ENCODE peak calls at places on chromosome 1, in ten cellular contexts. Q is WTC11, B is H1, G is HepG2, K is endothelial cell of umbilical vein, A is SK-N-SH, C is NB4, D is K562, O is GM12878, T is HCT116. P is an unnamed sample.

GRCh38 chr1:14997646-14998276 is 155.8 kb upstream of the TMEM51 start:
- DNase-seq in Q (no peak), B (no peak), G (no peak), K (no peak), A (peak), C (no peak), D (no peak), O (no peak), T (no peak), P (no peak)

GRCh38 chr1:20081331-20081810 is 11.4 kb downstream of the PLA2G5 start:
- DNase-seq in Q (no peak), B (no peak), G (no peak), K (no peak), A (no peak), C (no peak), D (no peak), O (no peak), T (no peak), P (no peak)

GRCh38 chr1:43565600-43566360 is 35.1 kb downstream of the PTPRF start:
- DNase-seq in Q (peak), B (no peak), G (no peak), K (peak), A (peak), C (peak), D (peak), O (no peak), T (no peak), P (no peak)

GRCh38 chr1:7562729-7563605 is 208.1 kb upstream of the VAMP3 start:
- DNase-seq in Q (no peak), B (no peak), G (no peak), K (no peak), A (no peak), C (no peak), D (no peak), O (no peak), T (no peak), P (no peak)

GRCh38 chr1:240956020-240956419 is 344.1 kb upstream of the GREM2 start:
- DNase-seq in Q (no peak), B (no peak), G (no peak), K (no peak), A (no peak), C (no peak), D (no peak), O (no peak), T (no peak), P (no peak)

GRCh38 chr1:192609110-192610079 is 26.6 kb upstream of the RGS13 start:
- DNase-seq in Q (no peak), B (no peak), G (no peak), K (no peak), A (no peak), C (peak), D (no peak), O (peak), T (no peak), P (no peak)

GRCh38 chr1:42730988-42731387 is 9.0 kb downstream of the CLDN19 start:
- DNase-seq in Q (no peak), B (no peak), G (no peak), K (no peak), A (peak), C (peak), D (peak), O (no peak), T (peak), P (peak)

GRCh38 chr1:118949317-118949716 is 38.8 kb downstream of the TBX15 start:
- DNase-seq in Q (no peak), B (no peak), G (no peak), K (no peak), A (no peak), C (no peak), D (no peak), O (no peak), T (no peak), P (no peak)

GRCh38 chr1:61922950-61923480 is 180.7 kb downstream of the PATJ start:
- DNase-seq in Q (no peak), B (no peak), G (no peak), K (no peak), A (no peak), C (no peak), D (no peak), O (no peak), T (no peak), P (no peak)

GRCh38 chr1:1237874-1238701 is 6.1 kb downstream of the B3GALT6 start:
- DNase-seq in Q (no peak), B (no peak), G (peak), K (no peak), A (no peak), C (no peak), D (no peak), O (no peak), T (peak), P (no peak)

GRCh38 chr1:63322248-63322943 is at the start of gene FOXD3:
- DNase-seq in Q (peak), B (no peak), G (no peak), K (peak), A (peak), C (peak), D (peak), O (no peak), T (peak), P (peak)

GRCh38 chr1:53919675-53920066 is 25.7 kb downstream of the DIO1 start:
- DNase-seq in Q (no peak), B (no peak), G (no peak), K (no peak), A (no peak), C (peak), D (no peak), O (no peak), T (no peak), P (no peak)

GRCh38 chr1:213070399-213070798 is 19.4 kb downstream of the RPS6KC1 start:
- DNase-seq in Q (no peak), B (no peak), G (peak), K (peak), A (peak), C (peak), D (no peak), O (peak), T (no peak), P (no peak)

GRCh38 chr1:223815865-223816264 is 29.9 kb downstream of the TP53BP2 start:
- DNase-seq in Q (no peak), B (no peak), G (no peak), K (no peak), A (no peak), C (no peak), D (no peak), O (no peak), T (no peak), P (no peak)

GRCh38 chr1:56874689-56875088 is 20.1 kb downstream of the C8A start:
- DNase-seq in Q (no peak), B (no peak), G (no peak), K (no peak), A (no peak), C (no peak), D (no peak), O (no peak), T (no peak), P (no peak)

GRCh38 chr1:240235521-240236288 is 144.0 kb downstream of the FMN2 start:
- DNase-seq in Q (no peak), B (no peak), G (no peak), K (no peak), A (no peak), C (no peak), D (no peak), O (no peak), T (no peak), P (no peak)

GRCh38 chr1:241834733-241835377 is 13.1 kb upstream of the EXO1 start:
- DNase-seq in Q (no peak), B (no peak), G (peak), K (peak), A (peak), C (peak), D (no peak), O (no peak), T (peak), P (peak)

GRCh38 chr1:173470608-173471007 is 6.5 kb upstream of the PRDX6 start:
- DNase-seq in Q (no peak), B (no peak), G (no peak), K (no peak), A (no peak), C (no peak), D (no peak), O (no peak), T (no peak), P (no peak)

GRCh38 chr1:203640723-203641523 is 14.3 kb downstream of the ATP2B4 start:
- DNase-seq in Q (no peak), B (no peak), G (no peak), K (no peak), A (peak), C (no peak), D (peak), O (no peak), T (no peak), P (no peak)

GRCh38 chr1:43329995-43330751 is 7.4 kb upstream of the MPL start:
- DNase-seq in Q (peak), B (no peak), G (no peak), K (peak), A (no peak), C (peak), D (peak), O (no peak), T (no peak), P (no peak)

GRCh38 chr1:161864577-161864976 is 98.5 kb downstream of the ATF6 start:
- DNase-seq in Q (no peak), B (no peak), G (peak), K (peak), A (no peak), C (peak), D (no peak), O (no peak), T (no peak), P (peak)

GRCh38 chr1:177854951-177855350 is 114.9 kb downstream of the SEC16B start:
- DNase-seq in Q (no peak), B (no peak), G (no peak), K (no peak), A (no peak), C (no peak), D (no peak), O (no peak), T (no peak), P (no peak)

GRCh38 chr1:214439352-214440119 is 111.9 kb downstream of the PTPN14 start:
- DNase-seq in Q (no peak), B (no peak), G (peak), K (peak), A (no peak), C (peak), D (no peak), O (peak), T (peak), P (no peak)

GRCh38 chr1:190179817-190180216 is 297.8 kb downstream of the BRINP3 start:
- DNase-seq in Q (no peak), B (no peak), G (peak), K (no peak), A (no peak), C (no peak), D (no peak), O (no peak), T (no peak), P (peak)

GRCh38 chr1:47779613-47780012 is 217.6 kb downstream of the TRABD2B start:
- DNase-seq in Q (no peak), B (no peak), G (no peak), K (no peak), A (no peak), C (no peak), D (no peak), O (no peak), T (no peak), P (no peak)

GRCh38 chr1:244712669-244713068 is 59.7 kb downstream of the DESI2 start:
- DNase-seq in Q (no peak), B (no peak), G (no peak), K (no peak), A (no peak), C (peak), D (no peak), O (no peak), T (no peak), P (no peak)

GRCh38 chr1:37486680-37487618 is 12.6 kb downstream of the ZC3H12A start:
- DNase-seq in Q (peak), B (no peak), G (peak), K (peak), A (peak), C (peak), D (peak), O (no peak), T (peak), P (peak)

GRCh38 chr1:227753999-227754764 is 18.9 kb downstream of the SNAP47 start:
- DNase-seq in Q (no peak), B (no peak), G (no peak), K (no peak), A (no peak), C (no peak), D (no peak), O (no peak), T (no peak), P (no peak)

GRCh38 chr1:84412316-84412942 is 14.1 kb downstream of the DNASE2B start:
- DNase-seq in Q (no peak), B (no peak), G (no peak), K (no peak), A (no peak), C (no peak), D (no peak), O (no peak), T (no peak), P (no peak)

GRCh38 chr1:199780948-199781347 is 246.6 kb upstream of the NR5A2 start:
- DNase-seq in Q (no peak), B (no peak), G (no peak), K (peak), A (no peak), C (no peak), D (no peak), O (no peak), T (no peak), P (no peak)

DNA sequence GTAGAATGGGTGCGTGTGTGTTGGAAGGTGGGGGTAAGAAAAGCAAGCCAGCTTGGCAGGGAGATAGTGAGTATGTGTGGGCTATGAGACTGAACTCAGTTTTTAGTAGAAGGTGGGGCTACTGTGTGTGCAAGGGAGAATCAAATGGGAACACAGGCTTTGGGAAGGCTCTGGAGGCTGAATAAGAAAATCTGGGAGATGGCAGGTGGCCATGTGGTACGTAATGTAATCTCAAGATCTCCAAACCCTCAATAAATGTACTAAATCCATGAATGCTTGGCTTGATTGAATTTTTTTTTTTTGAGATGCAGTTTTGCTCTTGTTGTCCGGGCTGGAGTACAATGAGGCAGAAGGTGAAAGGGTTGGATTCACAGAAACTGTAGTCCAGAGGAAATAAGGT is 3.5 kb upstream of the ZSCAN20 start:
- DNase-seq in Q (no peak), B (no peak), G (no peak), K (no peak), A (no peak), C (no peak), D (no peak), O (no peak), T (no peak), P (no peak)
- TF ChIP-seq MAX in Q (no peak), B (no peak), G (no peak), K (no peak), A (no peak), C (no peak), D (no peak), O (no peak), T (no peak), P (no peak)

GRCh38 chr1:201876148-201876547 is 12.6 kb upstream of the SHISA4 start:
- DNase-seq in Q (no peak), B (no peak), G (no peak), K (peak), A (no peak), C (peak), D (peak), O (no peak), T (no peak), P (no peak)

GRCh38 chr1:201874672-201875071 is 14.0 kb upstream of the SHISA4 start:
- DNase-seq in Q (no peak), B (no peak), G (no peak), K (no peak), A (no peak), C (no peak), D (no peak), O (no peak), T (no peak), P (no peak)

DNA sequence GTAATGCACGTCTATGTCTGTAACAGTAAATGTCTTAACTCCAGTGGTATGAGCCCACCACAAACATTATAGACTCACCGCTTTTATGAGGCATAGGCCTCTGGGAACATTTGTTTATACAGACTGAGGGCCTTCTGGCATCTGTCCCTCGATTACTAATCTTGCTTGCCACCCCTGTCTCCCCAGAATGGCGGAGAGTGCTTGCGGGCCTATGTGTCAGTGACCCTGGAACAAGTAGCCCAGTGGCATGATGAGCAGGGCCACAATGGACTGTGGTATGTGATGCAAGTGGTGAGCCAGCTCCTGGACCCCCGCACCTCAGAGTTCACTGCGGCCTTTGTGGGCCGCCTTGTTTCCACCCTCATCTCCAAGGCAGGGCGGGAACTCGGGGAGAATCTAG is 18.3 kb upstream of the SHISA4 start:
- DNase-seq in Q (no peak), B (no peak), G (no peak), K (no peak), A (no peak), C (no peak), D (no peak), O (no peak), T (no peak), P (no peak)
- TF ChIP-seq MAX in Q (no peak), B (no peak), G (no peak), K (no peak), A (no peak), C (no peak), D (no peak), O (no peak), T (no peak), P (no peak)

GRCh38 chr1:103520822-103521221 is 4.7 kb upstream of the RNPC3 start:
- DNase-seq in Q (no peak), B (no peak), G (no peak), K (no peak), A (no peak), C (no peak), D (no peak), O (no peak), T (no peak), P (no peak)
- TF ChIP-seq MAX in Q (no peak), B (no peak), G (no peak), K (no peak), A (no peak), C (no peak), D (no peak), O (no peak), T (no peak), P (no peak)

GRCh38 chr1:180595966-180596365 is 35.9 kb upstream of the XPR1 start:
- DNase-seq in Q (no peak), B (no peak), G (no peak), K (no peak), A (peak), C (no peak), D (no peak), O (no peak), T (no peak), P (no peak)

GRCh38 chr1:180601512-180601911 is 30.3 kb upstream of the XPR1 start:
- DNase-seq in Q (no peak), B (no peak), G (no peak), K (no peak), A (no peak), C (no peak), D (no peak), O (no peak), T (no peak), P (no peak)

GRCh38 chr1:180600301-180600700 is 31.5 kb upstream of the XPR1 start:
- DNase-seq in Q (no peak), B (no peak), G (no peak), K (no peak), A (no peak), C (no peak), D (no peak), O (no peak), T (no peak), P (no peak)

GRCh38 chr1:180597520-180597919 is 34.3 kb upstream of the XPR1 start:
- DNase-seq in Q (no peak), B (no peak), G (no peak), K (no peak), A (no peak), C (no peak), D (no peak), O (no peak), T (no peak), P (no peak)

GRCh38 chr1:180598333-180598979 is 33.4 kb upstream of the XPR1 start:
- DNase-seq in Q (no peak), B (no peak), G (peak), K (no peak), A (peak), C (no peak), D (no peak), O (no peak), T (no peak), P (peak)
- TF ChIP-seq MAX in Q (no peak), B (no peak), G (no peak), K (no peak), A (no peak), C (no peak), D (no peak), O (no peak), T (no peak), P (no peak)

DNA sequence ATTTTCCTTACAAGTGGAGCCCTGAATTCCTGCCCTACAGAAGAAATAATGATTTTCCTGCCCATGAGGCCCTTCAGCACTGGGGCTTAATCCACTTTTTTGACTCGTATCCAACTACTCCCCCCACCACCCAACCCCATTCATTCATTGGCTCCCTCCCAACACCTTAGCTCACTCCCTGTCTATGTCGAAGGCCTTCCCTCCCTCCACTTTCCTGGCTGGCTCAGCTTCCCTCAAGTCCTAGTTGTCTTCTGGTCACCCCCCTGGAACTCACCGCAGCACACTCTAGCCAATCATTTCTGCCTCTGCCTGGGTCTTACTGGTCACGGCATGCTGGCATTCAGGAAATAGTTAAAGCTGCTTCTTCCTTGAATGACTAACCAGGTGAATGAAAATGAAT is 118.9 kb downstream of the PGBD5 start:
- DNase-seq in Q (no peak), B (no peak), G (no peak), K (peak), A (no peak), C (no peak), D (no peak), O (no peak), T (no peak), P (no peak)
- TF ChIP-seq MAX in Q (no peak), B (no peak), G (no peak), K (no peak), A (no peak), C (no peak), D (no peak), O (no peak), T (no peak), P (no peak)